ENCODE peak calls at places on chromosomes 13 and 19, in eight cellular contexts. F is AG10803; Z is KBM-7; T is NCI-H1930; G is ACHN; U is cardiac muscle cell; N is HS-5; Y is activated naive CD4-positive, alpha-beta T cell treated with anti-CD3 and anti-CD28 coated beads for 36 hours. C is an unnamed sample.

GRCh38 chr13:67230774-67231480 is 791 bp upstream of the PCDH9 start:
- DNase-seq in F (peak; percentile 52), Z (no peak), T (peak; percentile 30), G (peak; percentile 66), U (peak; percentile 88), N (no peak), Y (peak; percentile 19), C (peak; percentile 23)

GRCh38 chr13:83503424-83503823 is 378.9 kb downstream of the SLITRK1 start:
- DNase-seq in F (peak; percentile 35), Z (no peak), T (no peak), G (no peak), U (no peak), N (peak; percentile 35), Y (no peak), C (no peak)

GRCh38 chr13:73672492-73672891 is 461.7 kb downstream of the KLF12 start:
- DNase-seq in F (no peak), Z (no peak), T (no peak), G (no peak), U (no peak), N (no peak), Y (no peak), C (no peak)

GRCh38 chr19:48770223-48770622 is 14.9 kb downstream of the FGF21 start:
- DNase-seq in F (peak; percentile 81), Z (no peak), T (no peak), G (no peak), U (no peak), N (peak; percentile 55), Y (no peak), C (no peak)

GRCh38 chr19:2046046-2046907 is 4.8 kb downstream of the MKNK2 start:
- DNase-seq in F (no peak), Z (no peak), T (no peak), G (no peak), U (no peak), N (no peak), Y (no peak), C (no peak)

GRCh38 chr13:98781905-98782304 is 29.4 kb upstream of the SLC15A1 start:
- DNase-seq in F (no peak), Z (no peak), T (no peak), G (no peak), U (no peak), N (no peak), Y (no peak), C (no peak)

GRCh38 chr13:93086329-93086728 is 140.3 kb upstream of the GPC6 start:
- DNase-seq in F (no peak), Z (no peak), T (no peak), G (no peak), U (no peak), N (no peak), Y (no peak), C (no peak)

GRCh38 chr13:105220886-105221285 is 1314.6 kb downstream of the EFNB2 start:
- DNase-seq in F (no peak), Z (no peak), T (no peak), G (no peak), U (no peak), N (no peak), Y (no peak), C (no peak)

GRCh38 chr13:40194204-40194806 is 472.1 kb downstream of the FOXO1 start:
- DNase-seq in F (peak; percentile 9), Z (no peak), T (no peak), G (no peak), U (no peak), N (no peak), Y (no peak), C (no peak)

GRCh38 chr13:97339019-97339988 is 94.7 kb upstream of the RAP2A start:
- DNase-seq in F (peak; percentile 95), Z (no peak), T (no peak), G (no peak), U (peak; percentile 11), N (no peak), Y (no peak), C (no peak)

GRCh38 chr19:31349160-31349881 is at the start of gene TSHZ3:
- DNase-seq in F (peak; percentile 89), Z (peak; percentile 62), T (no peak), G (peak; percentile 77), U (peak; percentile 61), N (no peak), Y (peak; percentile 67), C (no peak)